ENCODE peak calls at places on chromosomes 2 and 18, in six cellular contexts. V, Y, Z, M, P and B are unnamed samples.

GRCh38 chr18:35661483-35662146 is 80.1 kb downstream of the GALNT1 start:
- DNase-seq in P (no peak), Y (no peak), Z (no peak), V (peak), M (no peak), B (no peak)

GRCh38 chr2:149166958-149167810 is 128.7 kb downstream of the LYPD6B start:
- DNase-seq in M (no peak), V (no peak), Y (no peak), Z (no peak), P (no peak), B (no peak)

GRCh38 chr18:11872479-11873136 is 21.4 kb downstream of the CHMP1B start:
- DNase-seq in Z (peak), P (peak), M (peak), Y (no peak), V (peak), B (no peak)

GRCh38 chr2:128573116-128573515 is 254.4 kb upstream of the HS6ST1 start:
- DNase-seq in Z (no peak), P (no peak), Y (no peak), M (no peak), V (no peak), B (no peak)

GRCh38 chr2:12456293-12457151 is 260.2 kb upstream of the TRIB2 start:
- DNase-seq in Y (no peak), P (peak), M (peak), Z (peak), V (peak), B (no peak)

GRCh38 chr2:85258194-85258605 is 69.6 kb downstream of the TGOLN2 start:
- DNase-seq in Y (no peak), Z (no peak), P (no peak), M (no peak), V (no peak), B (no peak)

GRCh38 chr18:74715306-74715705 is 117.6 kb downstream of the ZNF407 start:
- DNase-seq in P (no peak), V (no peak), M (no peak), Z (no peak), Y (no peak), B (no peak)

GRCh38 chr2:39871291-39871761 is 92.3 kb upstream of the THUMPD2 start:
- DNase-seq in V (peak), P (peak), Y (peak), M (no peak), Z (no peak), B (no peak)

GRCh38 chr18:63553117-63553516 is 10.9 kb downstream of the SERPINB12 start:
- DNase-seq in Y (no peak), M (peak), Z (no peak), P (peak), V (peak), B (no peak)

GRCh38 chr2:99072556-99072955 is 69.0 kb upstream of the C2orf15 start:
- DNase-seq in M (no peak), V (no peak), Y (no peak), Z (no peak), P (no peak), B (no peak)

GRCh38 chr2:99707592-99707991 is 217.8 kb upstream of the REV1 start:
- DNase-seq in M (no peak), V (peak), Z (no peak), Y (no peak), P (peak), B (no peak)

GRCh38 chr2:167492486-167492885 is 604.2 kb downstream of the XIRP2 start:
- DNase-seq in Z (no peak), Y (no peak), V (peak), P (peak), M (no peak), B (no peak)

GRCh38 chr2:101820519-101820918 is 123.0 kb downstream of the MAP4K4 start:
- DNase-seq in P (peak), V (peak), Y (no peak), Z (no peak), M (no peak), B (no peak)

GRCh38 chr2:210233487-210233886 is 8.2 kb upstream of the ACADL start:
- DNase-seq in V (no peak), Y (no peak), P (no peak), Z (peak), M (peak), B (no peak)

GRCh38 chr2:21687589-21687988 is 563.8 kb downstream of the TDRD15 start:
- DNase-seq in Y (no peak), P (no peak), M (no peak), Z (no peak), V (no peak), B (no peak)

GRCh38 chr2:160584972-160585494 is 91.4 kb upstream of the RBMS1 start:
- DNase-seq in M (no peak), Y (no peak), V (no peak), Z (no peak), P (peak), B (no peak)

GRCh38 chr2:235107640-235107951 is 155.8 kb downstream of the SH3BP4 start:
- DNase-seq in Z (no peak), Y (no peak), V (no peak), M (no peak), P (no peak), B (no peak)

GRCh38 chr2:205771666-205772065 is 89.4 kb downstream of the NRP2 start:
- DNase-seq in Y (no peak), V (no peak), M (no peak), Z (no peak), P (no peak), B (no peak)

GRCh38 chr2:164599954-164600589 is 21.2 kb downstream of the GRB14 start:
- DNase-seq in P (peak), V (peak), Y (peak), M (peak), Z (no peak), B (peak)

GRCh38 chr18:10872297-10872696 is 277.1 kb downstream of the PIEZO2 start:
- DNase-seq in M (no peak), Y (no peak), P (no peak), V (peak), Z (no peak), B (no peak)

GRCh38 chr18:50562686-50563085 is 2.8 kb downstream of the MAPK4 start:
- DNase-seq in Y (no peak), V (no peak), M (no peak), P (no peak), Z (no peak), B (no peak)

GRCh38 chr2:55054076-55054475 is 3.8 kb upstream of the RTN4 start:
- DNase-seq in M (no peak), P (no peak), Z (no peak), V (no peak), Y (no peak), B (no peak)

GRCh38 chr18:24704921-24705620 is 244.6 kb downstream of the HRH4 start:
- DNase-seq in M (no peak), V (no peak), P (peak), Y (no peak), Z (no peak), B (no peak)

GRCh38 chr2:113977660-113978523 is 88.0 kb downstream of the ACTR3 start:
- DNase-seq in Y (no peak), Z (no peak), V (peak), P (peak), M (peak), B (no peak)

GRCh38 chr18:79043288-79043687 is 25.9 kb upstream of the ATP9B start:
- DNase-seq in V (no peak), P (no peak), M (no peak), Z (no peak), Y (no peak), B (no peak)

GRCh38 chr18:32552421-32553030 is 81.8 kb upstream of the GAREM1 start:
- DNase-seq in Y (peak), M (peak), V (peak), Z (no peak), P (peak), B (peak)

GRCh38 chr18:43563780-43564179 is 286.5 kb upstream of the SYT4 start:
- DNase-seq in Y (no peak), V (peak), M (peak), Z (no peak), P (peak), B (peak)

GRCh38 chr2:94873362-94874276 is 2.4 kb downstream of the TEKT4 start:
- DNase-seq in V (no peak), P (no peak), Z (peak), M (no peak), Y (peak), B (peak)

GRCh38 chr2:199471443-199472057 is 13.8 kb upstream of the SATB2 start:
- DNase-seq in Y (peak), Z (no peak), V (peak), M (peak), P (peak), B (peak)

GRCh38 chr2:126866451-126866850 is 32.2 kb upstream of the TEX51 start:
- DNase-seq in M (no peak), Z (no peak), P (no peak), V (no peak), Y (no peak), B (no peak)

GRCh38 chr2:56170988-56171387 is 12.8 kb upstream of the CCDC85A start:
- DNase-seq in P (no peak), Y (no peak), Z (no peak), M (no peak), V (no peak), B (no peak)

GRCh38 chr2:137467246-137467862 is 496.9 kb upstream of the HNMT start:
- DNase-seq in V (peak), M (peak), Y (peak), P (peak), Z (no peak), B (peak)

GRCh38 chr2:200609027-200609614 is 23.3 kb downstream of the AOX1 start:
- DNase-seq in Z (no peak), P (peak), M (no peak), V (peak), Y (no peak), B (no peak)

GRCh38 chr2:11850082-11850481 is 103.7 kb downstream of the LPIN1 start:
- DNase-seq in V (no peak), Z (no peak), Y (no peak), M (no peak), P (no peak), B (no peak)

GRCh38 chr18:74635202-74635969 is 37.7 kb downstream of the ZNF407 start:
- DNase-seq in V (no peak), Z (no peak), M (no peak), P (no peak), Y (no peak), B (no peak)

GRCh38 chr2:241561811-241562210 is 3.3 kb downstream of the BOK start:
- DNase-seq in V (peak), M (peak), Y (no peak), P (peak), Z (peak), B (peak)

GRCh38 chr2:8455236-8456148 is 226.4 kb upstream of the ID2 start:
- DNase-seq in V (no peak), Y (no peak), M (no peak), P (no peak), Z (no peak), B (no peak)

GRCh38 chr18:36187826-36188721 is 777 bp downstream of the MOCOS start:
- DNase-seq in Z (no peak), P (no peak), M (peak), Y (peak), V (no peak), B (peak)

GRCh38 chr2:204899983-204900382 is 354.7 kb downstream of the PARD3B start:
- DNase-seq in Z (no peak), M (no peak), Y (no peak), P (no peak), V (no peak), B (no peak)

GRCh38 chr18:22302152-22302551 is 115.6 kb downstream of the CTAGE1 start:
- DNase-seq in Z (no peak), Y (no peak), V (no peak), M (no peak), P (no peak), B (no peak)

GRCh38 chr18:22311301-22311700 is 106.4 kb downstream of the CTAGE1 start:
- DNase-seq in P (peak), M (no peak), V (peak), Y (no peak), Z (no peak), B (no peak)

GRCh38 chr18:22309191-22309590 is 108.5 kb downstream of the CTAGE1 start:
- DNase-seq in V (peak), Y (no peak), P (peak), M (no peak), Z (no peak), B (no peak)

GRCh38 chr18:22307528-22307927 is 110.2 kb downstream of the CTAGE1 start:
- DNase-seq in M (no peak), V (no peak), Z (no peak), Y (no peak), P (no peak), B (no peak)
- TF ChIP-seq CTCF in M (no peak), V (no peak), Z (no peak), Y (no peak), P (no peak), B (no peak)

DNA sequence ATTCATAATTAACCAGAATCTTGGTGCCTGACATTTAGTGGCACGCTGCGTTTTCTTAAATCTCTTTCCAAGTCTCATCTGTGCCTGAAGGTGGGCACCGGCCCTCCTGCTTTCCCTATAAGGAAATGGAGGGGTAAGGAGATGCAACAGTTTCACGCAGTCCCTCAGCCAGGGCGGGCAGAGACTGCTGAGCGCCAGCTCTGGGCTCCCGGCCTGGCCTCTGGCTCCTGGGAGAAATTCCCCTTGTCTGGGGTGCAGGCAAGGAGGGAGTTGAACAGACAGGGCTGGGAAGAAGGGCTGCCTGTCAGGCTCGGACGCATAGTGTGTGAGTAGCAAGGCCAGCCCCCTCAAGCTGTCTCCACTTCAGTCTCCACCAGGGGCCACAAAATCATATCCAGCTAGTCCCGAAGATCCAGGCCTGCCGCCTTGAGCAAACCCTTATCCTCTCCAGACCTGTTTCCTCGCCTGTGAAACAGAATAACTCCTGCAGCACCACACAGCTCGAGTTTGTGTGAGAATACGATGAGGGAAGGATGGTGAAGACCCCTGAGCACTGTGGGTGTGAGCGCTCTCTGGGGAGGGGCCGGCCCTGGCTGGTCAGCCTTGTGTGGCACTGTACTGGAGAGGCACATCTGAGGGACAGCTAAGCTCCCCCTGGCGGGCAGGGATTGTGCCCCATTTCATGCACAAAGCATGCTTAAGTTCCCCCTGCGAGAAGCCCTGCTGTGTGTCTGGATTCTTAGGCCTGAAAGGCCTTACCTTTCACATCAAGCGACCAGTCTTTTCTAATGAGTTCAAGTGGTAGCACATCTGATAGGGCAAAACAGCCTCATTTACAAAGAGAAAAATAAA is 33.8 kb downstream of the SDC1 start:
- DNase-seq in Z (no peak), P (no peak), V (peak), M (no peak), Y (no peak), B (peak)
- TF ChIP-seq CTCF in Z (no peak), P (peak), V (peak), M (no peak), Y (no peak), B (peak)

DNA sequence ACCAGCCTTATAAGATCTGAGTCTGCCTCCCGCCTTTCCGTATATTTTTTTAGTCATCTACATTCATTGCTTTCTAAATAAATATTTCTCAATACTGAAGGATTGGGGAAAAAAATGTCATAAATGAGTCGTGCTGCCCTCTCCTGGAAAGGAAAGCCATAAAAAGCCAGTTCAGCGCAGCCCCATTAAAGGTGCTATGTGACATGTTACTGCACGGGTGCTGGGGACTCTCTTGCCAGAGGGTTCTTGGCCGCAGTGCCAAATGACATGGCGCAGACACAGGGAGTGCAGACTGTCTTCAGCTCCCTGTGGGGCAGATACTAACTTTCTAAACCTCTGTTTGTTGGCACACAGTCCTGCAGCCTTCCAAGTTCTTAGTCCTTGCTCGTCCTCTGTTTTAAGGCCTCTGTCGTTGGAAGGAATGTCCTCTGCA is 53.7 kb upstream of the MAP3K20 start:
- DNase-seq in V (peak), M (no peak), P (peak), Y (no peak), Z (no peak), B (no peak)
- TF ChIP-seq CTCF in V (peak), M (no peak), P (peak), Y (no peak), Z (no peak), B (peak)

DNA sequence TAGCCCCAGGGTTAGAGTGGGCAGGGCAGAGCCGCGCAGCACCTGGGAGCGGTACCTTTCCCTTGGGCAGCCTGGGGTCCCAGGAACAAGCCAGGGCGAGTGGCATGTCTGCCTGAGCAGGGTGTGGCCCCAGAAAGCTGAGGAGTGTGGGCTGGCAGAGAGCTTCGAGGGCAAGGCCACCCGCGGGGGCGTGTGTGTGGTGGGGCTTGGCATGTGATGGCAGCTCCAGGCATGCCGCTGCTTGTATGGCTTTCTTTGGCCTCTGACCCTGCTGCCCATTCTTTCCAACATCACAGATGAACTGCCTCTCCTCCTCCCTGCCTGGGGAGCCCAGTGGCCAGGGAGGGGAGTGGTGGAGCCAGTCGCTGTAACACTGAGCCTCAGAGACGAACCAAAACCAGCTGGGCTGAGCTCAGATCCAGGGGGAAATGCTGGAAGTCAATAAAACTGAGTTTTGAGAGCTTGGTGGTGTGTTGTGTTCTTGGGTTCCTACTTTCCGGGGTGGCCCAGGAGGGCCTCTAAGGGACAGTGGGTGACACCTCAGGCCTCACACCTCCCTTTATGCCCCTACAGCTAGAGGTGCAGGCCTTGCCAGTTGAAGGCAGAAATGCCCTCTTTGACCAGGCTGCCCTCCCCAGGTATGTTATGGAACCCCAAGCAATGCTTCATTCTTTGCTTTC is 7.4 kb downstream of the DNAJB2 start:
- DNase-seq in Y (no peak), M (peak), V (no peak), Z (no peak), P (no peak), B (no peak)
- TF ChIP-seq CTCF in Y (no peak), M (no peak), V (no peak), Z (no peak), P (no peak), B (no peak)

DNA sequence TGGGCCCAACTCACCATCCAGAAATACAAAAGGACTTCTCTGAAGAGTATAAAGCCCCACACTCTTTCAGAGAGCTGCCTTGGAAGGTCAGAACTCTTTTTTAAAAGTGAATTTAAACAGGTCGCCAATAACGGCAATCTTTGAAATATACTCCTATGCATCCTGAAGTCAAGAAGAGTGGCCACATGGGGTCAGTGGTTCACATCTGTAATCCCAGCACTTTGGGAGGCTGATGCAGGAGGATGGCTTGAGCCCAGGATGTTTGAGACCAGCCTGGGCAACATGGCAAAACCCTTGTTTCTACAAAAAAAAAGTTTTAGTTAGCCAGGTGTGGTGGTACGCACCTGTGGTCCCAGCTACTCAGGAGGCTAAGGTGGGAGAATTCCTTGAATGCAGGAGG is 68.1 kb upstream of the FZD7 start:
- DNase-seq in V (no peak), P (no peak), M (no peak), Z (no peak), Y (no peak), B (no peak)
- TF ChIP-seq CTCF in V (no peak), P (no peak), M (no peak), Z (no peak), Y (no peak), B (peak)